ENCODE peak calls at places on chromosomes 2 and 18, in seven cellular contexts. F, O, U, X, W, R and K are unnamed samples.

GRCh38 chr2:228768818-228769217 is 502.3 kb downstream of the PID1 start:
- DNase-seq in X (no peak), R (peak; percentile 88), O (no peak), W (peak; percentile 89), U (no peak), F (no peak), K (peak; percentile 48)

GRCh38 chr2:234677758-234678538 is 181.1 kb upstream of the ARL4C start:
- DNase-seq in X (no peak), W (peak; percentile 89), O (no peak), U (no peak), F (no peak), R (peak; percentile 77), K (peak; percentile 69)

GRCh38 chr2:224278531-224278930 is 123.4 kb downstream of the FAM124B start:
- DNase-seq in F (no peak), R (peak; percentile 26), O (no peak), W (peak; percentile 77), U (no peak), X (no peak), K (peak; percentile 90)

GRCh38 chr2:100974712-100975520 is 27.2 kb upstream of the RPL31 start:
- DNase-seq in W (no peak), F (no peak), R (no peak), O (no peak), U (no peak), X (no peak), K (no peak)

GRCh38 chr18:55101458-55101824 is 142.2 kb upstream of the CCDC68 start:
- DNase-seq in O (no peak), X (no peak), R (no peak), F (no peak), U (no peak), W (no peak), K (no peak)

GRCh38 chr2:176106636-176107539 is at the start of gene HOXD11:
- DNase-seq in W (peak; percentile 96), O (no peak), R (peak; percentile 38), X (no peak), U (no peak), F (no peak), K (peak; percentile 77)

GRCh38 chr2:192288290-192288689 is 93.6 kb upstream of the TMEFF2 start:
- DNase-seq in W (peak; percentile 9), U (no peak), R (no peak), O (no peak), F (no peak), X (no peak), K (no peak)

GRCh38 chr2:117980783-117981676 is 32.8 kb downstream of the CCDC93 start:
- DNase-seq in X (no peak), F (no peak), O (no peak), U (no peak), R (peak; percentile 95), W (peak; percentile 94), K (peak; percentile 94)

GRCh38 chr18:58541789-58542425 is 87.0 kb downstream of the ALPK2 start:
- DNase-seq in R (peak; percentile 99), W (peak; percentile 98), X (no peak), U (no peak), F (peak; percentile 89), O (peak; percentile 67), K (peak; percentile 99)

GRCh38 chr2:145688156-145688555 is 1168.2 kb upstream of the ZEB2 start:
- DNase-seq in W (no peak), X (no peak), U (no peak), F (no peak), R (no peak), O (no peak), K (no peak)

GRCh38 chr2:203732072-203732952 is 25.9 kb downstream of the CD28 start:
- DNase-seq in R (no peak), X (no peak), O (no peak), F (no peak), U (no peak), W (no peak), K (no peak)

GRCh38 chr18:48295586-48296311 is 113.4 kb downstream of the ZBTB7C start:
- DNase-seq in F (peak; percentile 74), U (no peak), R (peak; percentile 11), O (no peak), X (no peak), W (peak; percentile 13), K (no peak)

GRCh38 chr2:152189622-152190495 is 14.3 kb upstream of the STAM2 start:
- DNase-seq in U (no peak), F (no peak), W (peak; percentile 83), O (no peak), R (peak; percentile 83), X (peak; percentile 3), K (peak; percentile 75)

GRCh38 chr18:72197598-72197997 is 346.5 kb downstream of the CBLN2 start:
- DNase-seq in O (no peak), W (no peak), F (no peak), U (no peak), X (no peak), R (no peak), K (no peak)

GRCh38 chr2:161373939-161374338 is 42.2 kb upstream of the TBR1 start:
- DNase-seq in R (peak; percentile 13), W (peak; percentile 57), F (no peak), X (no peak), U (no peak), O (no peak), K (no peak)

GRCh38 chr18:63131106-63131943 is 188.2 kb downstream of the BCL2 start:
- DNase-seq in O (peak; percentile 59), U (no peak), X (no peak), W (peak; percentile 76), R (peak; percentile 68), F (no peak), K (peak; percentile 60)

GRCh38 chr2:113157108-113157896 is 16.5 kb upstream of the PSD4 start:
- DNase-seq in F (peak; percentile 89), W (peak; percentile 58), U (no peak), O (peak; percentile 57), R (peak; percentile 35), X (no peak), K (peak; percentile 75)

GRCh38 chr2:240401308-240401707 is 34.2 kb upstream of the GPC1 start:
- DNase-seq in U (no peak), F (peak; percentile 41), O (no peak), R (no peak), W (no peak), X (no peak), K (no peak)

GRCh38 chr2:46009315-46009714 is 287.9 kb upstream of the EPAS1 start:
- DNase-seq in O (no peak), U (no peak), X (no peak), F (no peak), W (no peak), R (no peak), K (no peak)